ENCODE peak calls at places on chromosomes 12 and 14, in ten cellular contexts. Z is A549, H is heart right ventricle, Q is ovary, I is fibroblast of lung, V is mammary epithelial cell, A is psoas muscle, L is IMR-90, M is astrocyte, X is PC-9. C is an unnamed sample.

GRCh38 chr12:88996389-88996788 is 355.9 kb downstream of the DUSP6 start:
- DNase-seq in Z (no peak), H (no peak), Q (no peak), I (no peak), V (no peak), A (no peak), L (no peak), M (no peak), X (no peak), C (no peak)

GRCh38 chr12:70920251-70920851 is at the start of gene PTPRR:
- DNase-seq in Z (no peak), H (no peak), Q (peak), I (no peak), V (no peak), A (no peak), L (no peak), M (no peak), X (no peak), C (peak)

GRCh38 chr12:79547044-79547734 is 143.6 kb downstream of the PAWR start:
- DNase-seq in Z (peak), H (no peak), Q (no peak), I (no peak), V (peak), A (no peak), L (peak), M (peak), X (peak), C (no peak)

GRCh38 chr12:104958946-104959841 is 1.1 kb upstream of the SLC41A2 start:
- DNase-seq in Z (no peak), H (no peak), Q (peak), I (peak), V (peak), A (no peak), L (peak), M (peak), X (peak), C (no peak)

GRCh38 chr14:63770187-63770807 is 42.4 kb upstream of the SGPP1 start:
- DNase-seq in Z (peak), H (no peak), Q (no peak), I (peak), V (peak), A (no peak), L (peak), M (peak), X (peak), C (peak)

GRCh38 chr14:23366163-23366921 is 1.4 kb upstream of the EFS start:
- DNase-seq in Z (no peak), H (peak), Q (peak), I (peak), V (peak), A (peak), L (peak), M (peak), X (no peak), C (peak)

GRCh38 chr12:7130791-7131501 is 775 bp downstream of the CLSTN3 start:
- DNase-seq in Z (no peak), H (peak), Q (peak), I (peak), V (no peak), A (no peak), L (peak), M (peak), X (peak), C (peak)

GRCh38 chr14:21039059-21039422 is 3.1 kb upstream of the RNASE7 start:
- DNase-seq in Z (no peak), H (peak), Q (peak), I (peak), V (peak), A (peak), L (peak), M (peak), X (no peak), C (no peak)

GRCh38 chr14:68519788-68520187 is 273.1 kb downstream of the ZFP36L1 start:
- DNase-seq in Z (no peak), H (no peak), Q (no peak), I (no peak), V (no peak), A (no peak), L (no peak), M (no peak), X (no peak), C (no peak)

GRCh38 chr14:63179383-63179782 is 24.9 kb upstream of the RHOJ start:
- DNase-seq in Z (no peak), H (no peak), Q (no peak), I (no peak), V (peak), A (peak), L (no peak), M (no peak), X (no peak), C (no peak)

GRCh38 chr14:33884916-33885315 is 66.0 kb downstream of the EGLN3 start:
- DNase-seq in Z (no peak), H (no peak), Q (no peak), I (no peak), V (no peak), A (no peak), L (no peak), M (no peak), X (no peak), C (no peak)

GRCh38 chr12:106301611-106302321 is 767 bp upstream of the TCP11L2 start:
- DNase-seq in Z (peak), H (peak), Q (peak), I (peak), V (peak), A (no peak), L (peak), M (peak), X (peak), C (no peak)

GRCh38 chr12:64670856-64671639 is 60.8 kb downstream of the RASSF3 start:
- DNase-seq in Z (peak), H (no peak), Q (no peak), I (peak), V (peak), A (no peak), L (peak), M (peak), X (peak), C (no peak)

GRCh38 chr12:90970471-90970870 is 15.5 kb upstream of the CCER1 start:
- DNase-seq in Z (peak), H (no peak), Q (no peak), I (no peak), V (peak), A (no peak), L (peak), M (no peak), X (no peak), C (no peak)

GRCh38 chr14:55398679-55399078 is 13.0 kb downstream of the ATG14 start:
- DNase-seq in Z (peak), H (no peak), Q (no peak), I (peak), V (peak), A (no peak), L (peak), M (peak), X (peak), C (no peak)

GRCh38 chr14:96625436-96625945 is 123.3 kb downstream of the PAPOLA start:
- DNase-seq in Z (no peak), H (no peak), Q (no peak), I (no peak), V (no peak), A (peak), L (no peak), M (no peak), X (no peak), C (no peak)

GRCh38 chr14:23042162-23042965 is at the start of gene PSMB11:
- DNase-seq in Z (no peak), H (no peak), Q (peak), I (no peak), V (no peak), A (no peak), L (no peak), M (no peak), X (no peak), C (no peak)

GRCh38 chr12:4190376-4191063 is 83.0 kb upstream of the CCND2 start:
- DNase-seq in Z (no peak), H (no peak), Q (no peak), I (peak), V (no peak), A (no peak), L (no peak), M (no peak), X (no peak), C (no peak)

GRCh38 chr12:90020006-90020405 is 311.4 kb upstream of the ATP2B1 start:
- DNase-seq in Z (no peak), H (no peak), Q (no peak), I (no peak), V (peak), A (no peak), L (peak), M (peak), X (no peak), C (no peak)

GRCh38 chr12:101019667-101020066 is 190.4 kb downstream of the SLC5A8 start:
- DNase-seq in Z (no peak), H (no peak), Q (no peak), I (no peak), V (peak), A (no peak), L (no peak), M (no peak), X (no peak), C (no peak)

GRCh38 chr12:128267651-128268347 is 829 bp downstream of the TMEM132C start:
- DNase-seq in Z (no peak), H (no peak), Q (peak), I (no peak), V (no peak), A (no peak), L (no peak), M (no peak), X (no peak), C (peak)

GRCh38 chr12:123232472-123232806 is 502 bp downstream of the MPHOSPH9 start:
- DNase-seq in Z (no peak), H (no peak), Q (no peak), I (no peak), V (no peak), A (no peak), L (no peak), M (no peak), X (no peak), C (no peak)

GRCh38 chr14:74765721-74766120 is 2.6 kb downstream of the YLPM1 start:
- DNase-seq in Z (no peak), H (no peak), Q (no peak), I (no peak), V (no peak), A (no peak), L (no peak), M (no peak), X (no peak), C (no peak)

GRCh38 chr14:23284654-23285529 is 1.0 kb downstream of the HOMEZ start:
- DNase-seq in Z (no peak), H (no peak), Q (no peak), I (no peak), V (peak), A (no peak), L (peak), M (no peak), X (no peak), C (no peak)

GRCh38 chr12:105317942-105318614 is 12.4 kb upstream of the C12orf75 start:
- DNase-seq in Z (peak), H (no peak), Q (no peak), I (no peak), V (no peak), A (no peak), L (no peak), M (peak), X (no peak), C (no peak)

GRCh38 chr14:100560999-100561398 is 26.2 kb downstream of the BEGAIN start:
- DNase-seq in Z (no peak), H (no peak), Q (no peak), I (no peak), V (no peak), A (no peak), L (no peak), M (no peak), X (no peak), C (no peak)

GRCh38 chr14:97446087-97446486 is 648.9 kb downstream of the VRK1 start:
- DNase-seq in Z (no peak), H (no peak), Q (no peak), I (no peak), V (no peak), A (no peak), L (no peak), M (no peak), X (no peak), C (no peak)

GRCh38 chr14:26323781-26324363 is 274.0 kb downstream of the NOVA1 start:
- DNase-seq in Z (no peak), H (no peak), Q (no peak), I (no peak), V (no peak), A (no peak), L (no peak), M (no peak), X (no peak), C (no peak)

GRCh38 chr12:108643941-108644742 is 10.4 kb upstream of the SELPLG start:
- DNase-seq in Z (peak), H (no peak), Q (peak), I (peak), V (no peak), A (peak), L (no peak), M (peak), X (no peak), C (no peak)

GRCh38 chr12:77606348-77606747 is 224.3 kb upstream of the NAV3 start:
- DNase-seq in Z (no peak), H (no peak), Q (no peak), I (no peak), V (no peak), A (no peak), L (no peak), M (no peak), X (no peak), C (no peak)
- TF ChIP-seq CTCF in Z (no peak), H (no peak), Q (no peak), I (no peak), V (no peak), A (no peak), L (no peak), M (no peak), X (no peak), C (no peak)

DNA sequence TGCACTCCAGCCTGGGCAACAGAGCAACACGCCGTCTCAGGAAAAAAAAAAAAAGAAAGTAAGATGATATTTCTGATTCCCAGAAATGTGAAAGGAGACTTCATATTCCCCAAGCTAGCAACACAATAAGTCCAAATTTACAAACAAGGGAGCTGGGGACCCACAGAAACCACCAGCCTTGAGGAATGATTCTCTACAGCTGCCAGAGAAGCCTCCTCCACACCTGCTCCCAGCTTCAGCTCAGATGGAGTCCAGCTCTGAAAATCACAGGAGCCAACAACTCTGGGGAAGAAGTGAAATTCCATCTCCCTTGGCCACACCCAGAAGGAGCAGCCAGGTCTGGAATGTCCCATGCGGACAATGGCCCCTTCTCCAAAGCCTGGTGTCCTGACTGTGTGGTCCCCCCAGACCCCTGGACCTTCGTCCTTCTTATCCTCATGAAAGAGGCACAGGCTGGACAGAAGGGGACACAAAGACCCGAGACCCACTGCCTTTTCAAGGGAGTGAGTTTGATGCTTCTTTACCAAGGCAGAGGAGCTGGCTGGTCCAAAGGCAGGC is 45.4 kb downstream of the SYNE3 start:
- DNase-seq in Z (no peak), H (no peak), Q (no peak), I (no peak), V (no peak), A (peak), L (no peak), M (no peak), X (no peak), C (no peak)
- TF ChIP-seq CTCF in Z (no peak), H (no peak), Q (no peak), I (no peak), V (no peak), A (no peak), L (no peak), M (no peak), X (no peak), C (no peak)

GRCh38 chr12:11580125-11580751 is 69.2 kb upstream of the ETV6 start:
- DNase-seq in Z (peak), H (no peak), Q (peak), I (peak), V (peak), A (no peak), L (peak), M (peak), X (peak), C (no peak)
- TF ChIP-seq CTCF in Z (no peak), H (no peak), Q (no peak), I (no peak), V (no peak), A (no peak), L (no peak), M (no peak), X (no peak), C (no peak)

GRCh38 chr12:52172956-52173355 is 18.9 kb downstream of the KRT80 start:
- DNase-seq in Z (no peak), H (no peak), Q (no peak), I (no peak), V (no peak), A (no peak), L (no peak), M (no peak), X (no peak), C (no peak)

GRCh38 chr12:52173526-52173925 is 18.3 kb downstream of the KRT80 start:
- DNase-seq in Z (no peak), H (no peak), Q (no peak), I (no peak), V (no peak), A (no peak), L (no peak), M (no peak), X (no peak), C (no peak)

GRCh38 chr12:52170827-52171226 is 21.0 kb downstream of the KRT80 start:
- DNase-seq in Z (no peak), H (no peak), Q (peak), I (no peak), V (no peak), A (no peak), L (no peak), M (no peak), X (no peak), C (no peak)

GRCh38 chr12:52169886-52170285 is 21.9 kb downstream of the KRT80 start:
- DNase-seq in Z (no peak), H (no peak), Q (no peak), I (no peak), V (no peak), A (no peak), L (no peak), M (no peak), X (no peak), C (no peak)

DNA sequence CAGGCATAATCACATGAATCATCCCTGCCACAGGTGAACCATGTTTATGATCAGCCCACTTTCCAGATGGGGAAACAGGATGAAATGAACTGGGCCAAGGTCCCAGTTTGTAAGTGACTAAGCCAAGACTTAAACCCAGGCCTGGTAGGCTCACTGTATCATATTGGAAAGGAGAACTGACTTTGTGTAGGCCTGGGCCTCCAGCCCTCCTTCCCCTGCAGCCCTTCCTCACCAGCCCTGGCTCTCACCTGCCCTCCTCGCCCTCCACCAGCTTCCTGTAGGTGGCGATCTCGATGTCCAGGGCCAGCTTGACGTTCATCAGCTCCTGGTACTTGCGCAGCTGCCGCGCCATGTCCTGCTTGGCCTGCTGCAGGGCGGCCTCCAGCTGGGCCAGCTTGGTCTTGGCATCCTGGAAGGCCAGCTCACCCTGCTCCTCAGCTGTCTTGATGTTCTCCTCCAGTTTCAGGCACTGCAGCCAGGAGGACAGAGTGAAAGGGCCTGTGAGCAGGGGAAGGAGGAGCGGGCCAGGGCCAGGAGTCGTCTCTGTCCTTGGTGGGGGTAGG is 19.8 kb downstream of the KRT80 start:
- DNase-seq in Z (peak), H (no peak), Q (no peak), I (no peak), V (peak), A (peak), L (peak), M (no peak), X (no peak), C (peak)
- TF ChIP-seq CTCF in Z (peak), H (peak), Q (no peak), I (peak), V (peak), A (peak), L (peak), M (peak), X (peak), C (peak)

DNA sequence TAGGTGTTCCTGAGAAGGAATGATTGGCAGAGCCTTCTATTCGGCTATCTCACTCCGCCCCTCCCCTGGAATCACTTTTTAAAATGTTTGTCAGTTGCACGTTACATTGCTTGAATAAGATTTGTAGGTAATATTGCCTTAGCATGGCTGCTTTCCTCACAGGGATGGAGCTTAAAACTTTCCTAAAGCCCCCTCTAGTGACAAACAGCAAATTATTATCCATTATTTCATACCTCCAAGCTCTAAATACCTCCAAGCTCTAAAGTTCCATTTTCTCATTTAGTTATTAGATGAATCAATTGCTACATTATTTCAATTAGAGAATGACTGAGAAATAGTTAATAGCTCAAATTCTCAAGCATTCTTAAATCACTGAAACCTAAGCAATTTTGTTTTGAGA is 5.1 kb upstream of the SPATA7 start:
- DNase-seq in Z (peak), H (no peak), Q (no peak), I (peak), V (no peak), A (no peak), L (peak), M (peak), X (no peak), C (no peak)
- TF ChIP-seq CTCF in Z (peak), H (no peak), Q (no peak), I (peak), V (peak), A (no peak), L (peak), M (peak), X (no peak), C (peak)

GRCh38 chr14:90816686-90817436 is 631 bp upstream of the TTC7B start:
- DNase-seq in Z (no peak), H (no peak), Q (peak), I (no peak), V (no peak), A (no peak), L (no peak), M (no peak), X (no peak), C (no peak)
- TF ChIP-seq CTCF in Z (no peak), H (no peak), Q (no peak), I (no peak), V (no peak), A (no peak), L (no peak), M (no peak), X (no peak), C (peak)

DNA sequence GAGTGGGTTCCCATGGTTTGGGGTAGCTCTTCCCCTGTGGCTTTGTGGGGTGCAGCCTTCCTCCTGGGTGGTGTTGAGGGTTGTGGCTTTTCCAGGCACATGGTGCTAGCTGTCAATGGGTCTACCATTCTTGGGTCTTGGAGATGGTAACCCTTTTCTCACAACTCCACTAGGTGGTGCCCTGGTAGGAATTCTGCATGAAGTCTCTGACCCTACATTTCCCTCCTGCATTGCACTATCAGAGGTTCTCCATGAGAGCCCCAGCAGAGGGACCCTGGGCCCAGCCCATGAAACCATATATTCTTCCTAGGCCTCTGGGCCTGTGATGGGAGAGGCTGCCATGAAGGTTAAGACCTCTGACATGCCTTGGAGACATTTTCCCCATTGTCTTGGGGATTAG is 1093.3 kb downstream of the SLC16A7 start:
- DNase-seq in Z (peak), H (no peak), Q (no peak), I (no peak), V (peak), A (no peak), L (no peak), M (no peak), X (no peak), C (no peak)
- TF ChIP-seq CTCF in Z (no peak), H (no peak), Q (no peak), I (no peak), V (peak), A (no peak), L (no peak), M (no peak), X (no peak), C (no peak)

C was measured in neural crest cell.